ENCODE peak calls at places on chromosome X, in nine cellular contexts. D, O, F, K, R, J, P, X and E are unnamed samples.

GRCh38 chrX:106894392-106894909 is 8.7 kb downstream of the RIPPLY1 start:
- DNase-seq in D (peak; percentile 81), O (peak; percentile 78), F (no peak), K (peak; percentile 48), R (peak; percentile 28), J (peak; percentile 74), P (peak; percentile 30), X (peak; percentile 22), E (peak; percentile 36)

GRCh38 chrX:37330642-37331041 is 18.5 kb upstream of the PRRG1 start:
- DNase-seq in D (peak; percentile 32), O (no peak), F (no peak), K (no peak), R (no peak), J (no peak), P (no peak), X (no peak), E (no peak)

GRCh38 chrX:16239211-16239610 is 71.9 kb downstream of the MAGEB17 start:
- DNase-seq in D (peak; percentile 57), O (no peak), F (no peak), K (no peak), R (no peak), J (peak; percentile 65), P (peak; percentile 50), X (no peak), E (no peak)

GRCh38 chrX:48956728-48957414 is 536 bp downstream of the OTUD5 start:
- DNase-seq in D (peak; percentile 6), O (no peak), F (peak; percentile 71), K (peak; percentile 46), R (peak; percentile 45), J (no peak), P (no peak), X (no peak), E (peak; percentile 83)

GRCh38 chrX:153643431-153644351 is 3.3 kb upstream of the DUSP9 start:
- DNase-seq in D (no peak), O (peak; percentile 56), F (peak; percentile 43), K (peak; percentile 33), R (no peak), J (peak; percentile 15), P (no peak), X (no peak), E (no peak)

GRCh38 chrX:10235851-10236250 is 79.1 kb downstream of the CLCN4 start:
- DNase-seq in D (peak; percentile 74), O (no peak), F (no peak), K (no peak), R (no peak), J (peak; percentile 71), P (no peak), X (no peak), E (no peak)

GRCh38 chrX:102651242-102651967 is at the start of gene GPRASP1:
- DNase-seq in D (peak; percentile 41), O (peak; percentile 91), F (peak; percentile 72), K (peak; percentile 84), R (peak; percentile 72), J (peak; percentile 45), P (no peak), X (no peak), E (peak; percentile 72)

GRCh38 chrX:53321943-53322497 is 40.6 kb upstream of the IQSEC2 start:
- DNase-seq in D (no peak), O (no peak), F (no peak), K (no peak), R (no peak), J (no peak), P (no peak), X (no peak), E (no peak)

GRCh38 chrX:42755820-42756219 is 22.1 kb downstream of the PPP1R2C start:
- DNase-seq in D (peak; percentile 70), O (peak; percentile 66), F (no peak), K (no peak), R (no peak), J (peak; percentile 43), P (no peak), X (no peak), E (no peak)

GRCh38 chrX:80876877-80877276 is 67.2 kb upstream of the BRWD3 start:
- DNase-seq in D (peak; percentile 51), O (no peak), F (no peak), K (no peak), R (no peak), J (peak; percentile 25), P (no peak), X (no peak), E (no peak)

GRCh38 chrX:150253946-150254615 is 109.0 kb upstream of the MAMLD1 start:
- DNase-seq in D (peak; percentile 12), O (no peak), F (no peak), K (no peak), R (no peak), J (no peak), P (no peak), X (no peak), E (no peak)

GRCh38 chrX:14923761-14924160 is 50.5 kb downstream of the MOSPD2 start:
- DNase-seq in D (no peak), O (no peak), F (no peak), K (no peak), R (no peak), J (no peak), P (no peak), X (no peak), E (no peak)

GRCh38 chrX:150324035-150324728 is 38.9 kb upstream of the MAMLD1 start:
- DNase-seq in D (peak; percentile 85), O (no peak), F (no peak), K (no peak), R (no peak), J (peak; percentile 89), P (peak; percentile 69), X (no peak), E (no peak)

GRCh38 chrX:2226182-2226581 is 274.6 kb downstream of the DHRSX start:
- DNase-seq in D (no peak), O (no peak), F (no peak), K (no peak), R (no peak), J (no peak), P (no peak), X (no peak), E (no peak)

GRCh38 chrX:2224597-2225235 is 276.1 kb downstream of the DHRSX start:
- DNase-seq in D (no peak), O (peak; percentile 10), F (no peak), K (no peak), R (no peak), J (no peak), P (no peak), X (no peak), E (no peak)

GRCh38 chrX:2224141-2224540 is 276.6 kb downstream of the DHRSX start:
- DNase-seq in D (no peak), O (no peak), F (no peak), K (no peak), R (no peak), J (no peak), P (no peak), X (no peak), E (no peak)

GRCh38 chrX:2220296-2220695 is 280.5 kb downstream of the DHRSX start:
- DNase-seq in D (no peak), O (no peak), F (no peak), K (no peak), R (no peak), J (no peak), P (no peak), X (no peak), E (no peak)

DNA sequence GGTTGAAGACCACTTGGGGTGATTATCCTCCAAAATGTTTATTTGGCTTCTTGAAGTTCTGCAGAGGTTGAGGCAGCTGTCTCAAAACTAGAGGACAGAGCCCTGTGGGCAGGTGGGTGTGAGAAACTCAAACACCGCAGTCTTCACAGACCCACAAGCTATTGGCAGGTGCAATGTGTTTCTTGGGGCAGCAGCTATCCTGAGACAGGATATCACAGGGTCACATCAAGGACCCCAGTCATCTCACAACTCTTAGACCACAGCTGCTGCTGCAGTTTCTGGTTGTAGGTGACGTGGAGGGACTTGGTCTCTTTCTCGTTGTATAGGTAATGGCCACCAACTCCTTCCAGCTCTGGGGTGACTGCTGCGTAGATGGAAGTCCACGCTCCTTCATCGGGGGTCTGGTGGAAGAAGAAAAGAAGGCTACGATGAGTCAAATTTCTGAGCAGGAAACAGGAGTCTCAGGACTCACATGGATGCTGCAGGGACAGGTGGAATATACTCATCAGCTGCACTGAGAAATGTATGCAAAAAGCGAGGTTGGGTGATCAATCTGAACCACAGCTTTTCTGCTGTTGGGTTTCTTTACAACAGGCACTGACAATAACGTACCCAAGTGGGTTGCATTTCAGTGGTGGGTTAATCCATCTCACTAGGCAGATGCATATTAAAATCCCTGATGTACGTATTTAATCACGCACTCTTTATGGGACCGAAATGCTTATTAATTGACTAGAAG is 279.8 kb downstream of the DHRSX start:
- DNase-seq in D (no peak), O (no peak), F (no peak), K (no peak), R (no peak), J (no peak), P (no peak), X (no peak), E (no peak)
- H3K9me3 ChIP-seq in D (no peaks in the 10 kb centered on the region), O (peaks cover 6% of the 10 kb centered on the region), F (peaks cover 21% of the 10 kb centered on the region), K (peaks cover 27% of the 10 kb centered on the region), R (peaks cover 21% of the 10 kb centered on the region), J (peaks cover 29% of the 10 kb centered on the region), P (peaks cover 28% of the 10 kb centered on the region), X (peaks cover 2% of the 10 kb centered on the region), E (peaks cover 37% of the 10 kb centered on the region)

GRCh38 chrX:39283239-39283638 is 482.0 kb downstream of the MID1IP1 start:
- DNase-seq in D (no peak), O (no peak), F (no peak), K (no peak), R (no peak), J (no peak), P (no peak), X (no peak), E (no peak)
- H3K9me3 ChIP-seq in D (peaks cover 3% of the 10 kb centered on the region), O (no peaks in the 10 kb centered on the region), F (peaks cover 3% of the 10 kb centered on the region), K (no peaks in the 10 kb centered on the region), R (no peaks in the 10 kb centered on the region), J (peaks cover 54% of the 10 kb centered on the region), P (no peaks in the 10 kb centered on the region), X (no peaks in the 10 kb centered on the region), E (no peaks in the 10 kb centered on the region)

DNA sequence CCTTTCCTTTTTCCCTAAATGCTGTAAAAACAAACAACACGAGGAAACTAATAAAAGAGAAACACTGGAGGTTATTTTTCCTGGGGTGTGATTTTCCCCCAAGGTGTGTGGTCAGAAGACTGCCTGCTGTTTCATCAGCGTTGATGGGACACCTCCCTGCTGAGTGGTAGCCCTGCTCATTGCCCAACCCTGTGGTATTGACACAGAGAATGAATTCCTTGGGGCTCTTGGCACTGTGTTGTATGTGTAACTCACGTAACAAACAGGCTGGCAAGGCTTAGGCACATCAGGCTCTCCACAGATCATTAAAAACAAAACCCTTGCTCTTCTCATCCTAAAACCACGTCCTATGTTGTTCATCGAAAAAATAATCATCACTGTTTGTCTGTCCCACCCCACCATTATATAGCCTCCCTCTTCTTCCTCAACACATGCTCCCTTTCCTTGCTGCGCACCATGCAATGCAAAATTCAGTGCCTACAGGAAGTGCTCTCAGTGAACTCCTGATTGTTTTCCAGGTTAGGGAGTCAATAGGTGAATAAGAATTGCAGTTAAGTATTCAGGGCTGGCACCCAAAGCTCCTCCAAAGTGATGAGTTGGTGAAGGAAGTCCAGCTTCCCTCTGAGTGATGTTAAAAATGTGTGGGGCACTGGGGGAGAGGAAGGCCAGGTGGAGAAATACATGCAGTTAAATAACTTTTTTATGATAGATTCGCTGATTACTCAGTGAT is 11.3 kb upstream of the PUDP start:
- DNase-seq in D (peak; percentile 17), O (no peak), F (no peak), K (no peak), R (no peak), J (no peak), P (no peak), X (no peak), E (no peak)
- H3K9me3 ChIP-seq in D (no peaks in the 10 kb centered on the region), O (no peaks in the 10 kb centered on the region), F (no peaks in the 10 kb centered on the region), K (no peaks in the 10 kb centered on the region), R (no peaks in the 10 kb centered on the region), J (no peaks in the 10 kb centered on the region), P (no peaks in the 10 kb centered on the region), X (no peaks in the 10 kb centered on the region), E (no peaks in the 10 kb centered on the region)

GRCh38 chrX:148322906-148323305 is 177.5 kb upstream of the AFF2 start:
- DNase-seq in D (no peak), O (no peak), F (no peak), K (no peak), R (no peak), J (no peak), P (no peak), X (no peak), E (no peak)
- H3K9me3 ChIP-seq in D (no peaks in the 10 kb centered on the region), O (no peaks in the 10 kb centered on the region), F (no peaks in the 10 kb centered on the region), K (no peaks in the 10 kb centered on the region), R (no peaks in the 10 kb centered on the region), J (no peaks in the 10 kb centered on the region), P (peaks cover 5% of the 10 kb centered on the region), X (no peaks in the 10 kb centered on the region), E (no peaks in the 10 kb centered on the region)